ENCODE peak calls at places on chromosomes 1 and 21, in nine cellular contexts. One of them, this sample, is unnamed.

GRCh38 chr1:89632213-89633102 is 462 bp upstream of the LRRC8C start:
- DNase-seq in fibroblast of lung: peak
- DNase-seq in RWPE2: peak
- DNase-seq in bronchial epithelial cell: peak
- DNase-seq in A673: peak
- DNase-seq in mammary epithelial cell: peak
- DNase-seq in OCI-LY7: peak
- DNase-seq in neural progenitor cell: peak
- DNase-seq in uterus: peak
- DNase-seq in this sample: peak

GRCh38 chr1:67618285-67619018 is 66.5 kb upstream of the GADD45A start:
- DNase-seq in uterus: peak
- DNase-seq in mammary epithelial cell: peak
- DNase-seq in fibroblast of lung: peak
- DNase-seq in neural progenitor cell: no peak
- DNase-seq in OCI-LY7: no peak
- DNase-seq in A673: no peak
- DNase-seq in RWPE2: no peak
- DNase-seq in bronchial epithelial cell: peak
- DNase-seq in this sample: peak

GRCh38 chr1:164614316-164614715 is 55.3 kb downstream of the PBX1 start:
- DNase-seq in A673: no peak
- DNase-seq in OCI-LY7: no peak
- DNase-seq in fibroblast of lung: no peak
- DNase-seq in mammary epithelial cell: no peak
- DNase-seq in RWPE2: no peak
- DNase-seq in neural progenitor cell: no peak
- DNase-seq in bronchial epithelial cell: no peak
- DNase-seq in uterus: no peak
- DNase-seq in this sample: no peak

GRCh38 chr1:45622267-45622890 is 1.5 kb downstream of the CCDC17 start:
- DNase-seq in bronchial epithelial cell: no peak
- DNase-seq in neural progenitor cell: peak
- DNase-seq in A673: no peak
- DNase-seq in OCI-LY7: no peak
- DNase-seq in uterus: no peak
- DNase-seq in mammary epithelial cell: no peak
- DNase-seq in fibroblast of lung: no peak
- DNase-seq in RWPE2: no peak
- DNase-seq in this sample: no peak

GRCh38 chr1:94707321-94708298 is 112.5 kb upstream of the SLC44A3 start:
- DNase-seq in mammary epithelial cell: no peak
- DNase-seq in bronchial epithelial cell: no peak
- DNase-seq in A673: peak
- DNase-seq in RWPE2: no peak
- DNase-seq in neural progenitor cell: no peak
- DNase-seq in fibroblast of lung: no peak
- DNase-seq in OCI-LY7: no peak
- DNase-seq in uterus: peak
- DNase-seq in this sample: peak

GRCh38 chr1:117318456-117318855 is 48.8 kb upstream of the MAN1A2 start:
- DNase-seq in OCI-LY7: no peak
- DNase-seq in neural progenitor cell: no peak
- DNase-seq in fibroblast of lung: no peak
- DNase-seq in RWPE2: no peak
- DNase-seq in A673: no peak
- DNase-seq in mammary epithelial cell: no peak
- DNase-seq in uterus: no peak
- DNase-seq in bronchial epithelial cell: no peak
- DNase-seq in this sample: no peak

GRCh38 chr1:159091547-159092397 is 15.2 kb upstream of the AIM2 start:
- DNase-seq in bronchial epithelial cell: peak
- DNase-seq in fibroblast of lung: peak
- DNase-seq in RWPE2: no peak
- DNase-seq in uterus: no peak
- DNase-seq in mammary epithelial cell: peak
- DNase-seq in A673: peak
- DNase-seq in OCI-LY7: no peak
- DNase-seq in neural progenitor cell: no peak
- DNase-seq in this sample: peak

GRCh38 chr1:36710008-36710407 is 227.3 kb upstream of the CSF3R start:
- DNase-seq in fibroblast of lung: no peak
- DNase-seq in bronchial epithelial cell: no peak
- DNase-seq in neural progenitor cell: peak
- DNase-seq in uterus: no peak
- DNase-seq in mammary epithelial cell: no peak
- DNase-seq in OCI-LY7: no peak
- DNase-seq in A673: no peak
- DNase-seq in RWPE2: no peak
- DNase-seq in this sample: no peak

GRCh38 chr1:168301664-168302320 is 21.1 kb downstream of the TBX19 start:
- DNase-seq in RWPE2: peak
- DNase-seq in bronchial epithelial cell: peak
- DNase-seq in mammary epithelial cell: peak
- DNase-seq in OCI-LY7: no peak
- DNase-seq in neural progenitor cell: no peak
- DNase-seq in uterus: no peak
- DNase-seq in fibroblast of lung: peak
- DNase-seq in A673: peak
- DNase-seq in this sample: peak

GRCh38 chr1:155167166-155168104 is 5.7 kb downstream of the KRTCAP2 start:
- DNase-seq in uterus: peak
- DNase-seq in A673: peak
- DNase-seq in mammary epithelial cell: peak
- DNase-seq in neural progenitor cell: peak
- DNase-seq in bronchial epithelial cell: peak
- DNase-seq in RWPE2: peak
- DNase-seq in OCI-LY7: peak
- DNase-seq in fibroblast of lung: peak
- DNase-seq in this sample: peak

GRCh38 chr1:99652881-99653281 is 7.0 kb downstream of the PALMD start:
- DNase-seq in uterus: no peak
- DNase-seq in RWPE2: no peak
- DNase-seq in bronchial epithelial cell: no peak
- DNase-seq in A673: no peak
- DNase-seq in neural progenitor cell: peak
- DNase-seq in fibroblast of lung: peak
- DNase-seq in OCI-LY7: no peak
- DNase-seq in mammary epithelial cell: no peak
- DNase-seq in this sample: no peak

GRCh38 chr1:232477728-232478127 is 152.2 kb downstream of the SIPA1L2 start:
- DNase-seq in neural progenitor cell: peak
- DNase-seq in mammary epithelial cell: peak
- DNase-seq in A673: no peak
- DNase-seq in fibroblast of lung: peak
- DNase-seq in OCI-LY7: no peak
- DNase-seq in uterus: no peak
- DNase-seq in bronchial epithelial cell: peak
- DNase-seq in RWPE2: peak
- DNase-seq in this sample: peak

GRCh38 chr1:19646366-19646765 is 2.3 kb downstream of the NBL1 start:
- DNase-seq in uterus: no peak
- DNase-seq in OCI-LY7: no peak
- DNase-seq in mammary epithelial cell: peak
- DNase-seq in A673: no peak
- DNase-seq in bronchial epithelial cell: peak
- DNase-seq in neural progenitor cell: no peak
- DNase-seq in fibroblast of lung: no peak
- DNase-seq in RWPE2: no peak
- DNase-seq in this sample: no peak
- H3K4me3 ChIP-seq in uterus: peak
- H3K4me3 ChIP-seq in OCI-LY7: no peak
- H3K4me3 ChIP-seq in mammary epithelial cell: peak
- H3K4me3 ChIP-seq in A673: no peak
- H3K4me3 ChIP-seq in bronchial epithelial cell: no peak
- H3K4me3 ChIP-seq in neural progenitor cell: no peak
- H3K4me3 ChIP-seq in fibroblast of lung: peak
- H3K4me3 ChIP-seq in RWPE2: no peak
- H3K4me3 ChIP-seq in this sample: peak

DNA sequence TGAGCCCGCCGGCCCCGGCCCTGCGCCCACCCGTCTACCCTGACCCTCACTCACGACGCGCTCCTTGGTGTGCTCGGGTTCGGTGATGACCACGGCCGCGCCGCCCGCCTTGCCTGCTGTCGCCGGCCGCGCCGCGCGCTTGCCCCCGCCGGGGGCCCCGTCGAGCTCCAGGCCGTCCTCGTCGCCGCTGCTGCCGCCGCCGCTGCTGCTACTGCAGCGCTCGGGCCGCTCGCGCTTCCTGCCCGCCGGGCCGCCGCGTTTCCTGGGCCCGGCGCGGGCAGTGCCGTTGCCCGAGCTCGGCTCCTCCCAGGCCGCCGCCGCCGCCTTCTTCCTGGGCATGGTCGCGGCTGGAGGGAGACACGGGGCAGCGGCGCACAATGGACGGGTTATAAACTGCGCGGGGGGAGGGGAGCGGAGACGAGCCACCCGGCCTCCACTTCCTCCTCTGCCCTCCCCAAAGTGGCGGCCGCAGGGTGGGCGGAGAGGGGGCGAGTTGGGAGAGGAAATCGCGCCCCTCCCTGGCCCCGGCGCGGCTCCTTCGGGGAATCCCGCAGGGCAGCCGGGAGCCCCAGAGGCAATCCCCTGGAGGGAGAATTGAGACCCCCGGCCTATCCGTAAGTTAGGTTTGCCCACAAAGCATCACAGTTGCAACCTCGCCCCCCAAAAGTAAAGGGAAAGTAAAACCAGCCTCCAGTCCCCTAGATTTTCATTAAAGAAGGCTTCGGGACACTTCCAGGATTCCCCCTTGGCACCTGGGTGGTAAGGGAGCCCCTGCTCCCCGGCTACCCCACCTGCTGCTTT is 1.1 kb downstream of the RCC2 start:
- DNase-seq in OCI-LY7: peak
- DNase-seq in A673: peak
- DNase-seq in neural progenitor cell: peak
- DNase-seq in mammary epithelial cell: peak
- DNase-seq in bronchial epithelial cell: no peak
- DNase-seq in uterus: peak
- DNase-seq in fibroblast of lung: peak
- DNase-seq in RWPE2: no peak
- DNase-seq in this sample: no peak
- TF ChIP-seq CTCF in OCI-LY7: no peak
- TF ChIP-seq CTCF in A673: no peak
- TF ChIP-seq CTCF in neural progenitor cell: no peak
- TF ChIP-seq CTCF in mammary epithelial cell: no peak
- TF ChIP-seq CTCF in bronchial epithelial cell: no peak
- TF ChIP-seq CTCF in uterus: no peak
- TF ChIP-seq CTCF in fibroblast of lung: no peak
- TF ChIP-seq CTCF in RWPE2: no peak
- TF ChIP-seq CTCF in this sample: no peak

GRCh38 chr21:17469727-17470126 is 43.1 kb upstream of the CXADR start:
- DNase-seq in neural progenitor cell: no peak
- DNase-seq in mammary epithelial cell: no peak
- DNase-seq in OCI-LY7: no peak
- DNase-seq in bronchial epithelial cell: no peak
- DNase-seq in uterus: no peak
- DNase-seq in fibroblast of lung: no peak
- DNase-seq in RWPE2: no peak
- DNase-seq in A673: no peak
- DNase-seq in this sample: no peak

GRCh38 chr21:17468698-17469097 is 44.1 kb upstream of the CXADR start:
- DNase-seq in mammary epithelial cell: no peak
- DNase-seq in fibroblast of lung: no peak
- DNase-seq in RWPE2: no peak
- DNase-seq in A673: no peak
- DNase-seq in OCI-LY7: no peak
- DNase-seq in uterus: no peak
- DNase-seq in bronchial epithelial cell: no peak
- DNase-seq in neural progenitor cell: no peak
- DNase-seq in this sample: no peak

GRCh38 chr21:17466166-17466565 is 46.7 kb upstream of the CXADR start:
- DNase-seq in OCI-LY7: no peak
- DNase-seq in RWPE2: no peak
- DNase-seq in uterus: no peak
- DNase-seq in mammary epithelial cell: peak
- DNase-seq in bronchial epithelial cell: peak
- DNase-seq in fibroblast of lung: peak
- DNase-seq in neural progenitor cell: no peak
- DNase-seq in A673: no peak
- DNase-seq in this sample: peak

GRCh38 chr21:17467392-17467791 is 45.5 kb upstream of the CXADR start:
- DNase-seq in fibroblast of lung: no peak
- DNase-seq in uterus: no peak
- DNase-seq in bronchial epithelial cell: peak
- DNase-seq in neural progenitor cell: no peak
- DNase-seq in OCI-LY7: no peak
- DNase-seq in RWPE2: no peak
- DNase-seq in A673: no peak
- DNase-seq in mammary epithelial cell: no peak
- DNase-seq in this sample: no peak

GRCh38 chr21:17467829-17468228 is 45.0 kb upstream of the CXADR start:
- DNase-seq in RWPE2: no peak
- DNase-seq in bronchial epithelial cell: peak
- DNase-seq in mammary epithelial cell: no peak
- DNase-seq in fibroblast of lung: peak
- DNase-seq in uterus: no peak
- DNase-seq in A673: no peak
- DNase-seq in neural progenitor cell: no peak
- DNase-seq in OCI-LY7: no peak
- DNase-seq in this sample: no peak
- H3K4me3 ChIP-seq in RWPE2: no peak
- H3K4me3 ChIP-seq in bronchial epithelial cell: no peak
- H3K4me3 ChIP-seq in mammary epithelial cell: no peak
- H3K4me3 ChIP-seq in fibroblast of lung: no peak
- H3K4me3 ChIP-seq in uterus: no peak
- H3K4me3 ChIP-seq in A673: no peak
- H3K4me3 ChIP-seq in neural progenitor cell: peak
- H3K4me3 ChIP-seq in OCI-LY7: no peak
- H3K4me3 ChIP-seq in this sample: no peak

GRCh38 chr1:23977854-23978191 is 2.3 kb downstream of the SRSF10 start:
- DNase-seq in A673: no peak
- DNase-seq in bronchial epithelial cell: no peak
- DNase-seq in fibroblast of lung: peak
- DNase-seq in uterus: no peak
- DNase-seq in RWPE2: no peak
- DNase-seq in mammary epithelial cell: no peak
- DNase-seq in neural progenitor cell: no peak
- DNase-seq in OCI-LY7: no peak
- DNase-seq in this sample: no peak

GRCh38 chr1:23980725-23981063 is 567 bp upstream of the SRSF10 start:
- DNase-seq in uterus: peak
- DNase-seq in fibroblast of lung: peak
- DNase-seq in bronchial epithelial cell: peak
- DNase-seq in A673: no peak
- DNase-seq in OCI-LY7: peak
- DNase-seq in mammary epithelial cell: peak
- DNase-seq in RWPE2: peak
- DNase-seq in neural progenitor cell: peak
- DNase-seq in this sample: peak

GRCh38 chr1:23979387-23980005 is 631 bp downstream of the SRSF10 start:
- DNase-seq in uterus: no peak
- DNase-seq in A673: no peak
- DNase-seq in fibroblast of lung: no peak
- DNase-seq in bronchial epithelial cell: no peak
- DNase-seq in neural progenitor cell: peak
- DNase-seq in RWPE2: no peak
- DNase-seq in mammary epithelial cell: no peak
- DNase-seq in OCI-LY7: no peak
- DNase-seq in this sample: peak

GRCh38 chr1:23978825-23979224 is 1.3 kb downstream of the SRSF10 start:
- DNase-seq in RWPE2: no peak
- DNase-seq in OCI-LY7: no peak
- DNase-seq in bronchial epithelial cell: no peak
- DNase-seq in neural progenitor cell: no peak
- DNase-seq in uterus: no peak
- DNase-seq in mammary epithelial cell: no peak
- DNase-seq in A673: no peak
- DNase-seq in fibroblast of lung: no peak
- DNase-seq in this sample: no peak

GRCh38 chr1:23980006-23980724 is at the start of gene SRSF10:
- DNase-seq in fibroblast of lung: peak
- DNase-seq in A673: peak
- DNase-seq in neural progenitor cell: peak
- DNase-seq in uterus: peak
- DNase-seq in OCI-LY7: peak
- DNase-seq in RWPE2: peak
- DNase-seq in mammary epithelial cell: peak
- DNase-seq in bronchial epithelial cell: peak
- DNase-seq in this sample: peak
- TF ChIP-seq CTCF in fibroblast of lung: peak
- TF ChIP-seq CTCF in A673: peak
- TF ChIP-seq CTCF in neural progenitor cell: peak
- TF ChIP-seq CTCF in uterus: peak
- TF ChIP-seq CTCF in OCI-LY7: peak
- TF ChIP-seq CTCF in RWPE2: peak
- TF ChIP-seq CTCF in mammary epithelial cell: no peak
- TF ChIP-seq CTCF in bronchial epithelial cell: peak
- TF ChIP-seq CTCF in this sample: peak